ENCODE peak calls at places on chromosomes 7 and 10, in five cellular contexts. F, J, P, Q and M are unnamed samples.

GRCh38 chr7:1357601-1358271 is 101.5 kb downstream of the MICALL2 start:
- DNase-seq in J (no peak), F (no peak), Q (no peak), P (no peak), M (no peak)

GRCh38 chr10:5663692-5664427 is 2.5 kb downstream of the ASB13 start:
- DNase-seq in P (no peak), Q (no peak), J (peak; percentile 39), F (no peak), M (no peak)

GRCh38 chr7:156898938-156899337 is 6.0 kb upstream of the LMBR1 start:
- DNase-seq in F (no peak), J (no peak), P (no peak), Q (peak; percentile 6), M (no peak)

GRCh38 chr10:125768217-125768616 is 7.4 kb downstream of the MMP21 start:
- DNase-seq in J (peak; percentile 35), P (no peak), Q (peak; percentile 12), F (no peak), M (peak; percentile 6)

GRCh38 chr10:71863203-71863602 is 12.2 kb upstream of the PSAP start:
- DNase-seq in Q (peak; percentile 36), P (peak; percentile 40), J (no peak), F (no peak), M (peak; percentile 82)

GRCh38 chr10:119006451-119007210 is 22.9 kb upstream of the NANOS1 start:
- DNase-seq in Q (peak; percentile 99), P (peak; percentile 96), J (no peak), F (no peak), M (peak; percentile 99)

GRCh38 chr10:43140414-43140813 is 2.2 kb downstream of the CSGALNACT2 start:
- DNase-seq in F (no peak), Q (peak; percentile 96), P (peak; percentile 92), J (no peak), M (peak; percentile 89)

GRCh38 chr7:151859948-151860685 is 16.8 kb downstream of the PRKAG2 start:
- DNase-seq in P (no peak), F (no peak), J (no peak), Q (no peak), M (no peak)

GRCh38 chr7:111162692-111163091 is 71.8 kb downstream of the LRRN3 start:
- DNase-seq in J (no peak), Q (peak; percentile 12), F (no peak), P (no peak), M (no peak)

GRCh38 chr7:24158976-24159375 is 125.0 kb upstream of the NPY start:
- DNase-seq in P (no peak), J (peak; percentile 25), Q (no peak), F (no peak), M (no peak)

GRCh38 chr7:132779164-132779563 is 202.9 kb upstream of the PLXNA4 start:
- DNase-seq in Q (no peak), P (no peak), F (no peak), J (no peak), M (no peak)

GRCh38 chr10:3106908-3107425 is 39.6 kb downstream of the PFKP start:
- DNase-seq in F (no peak), Q (no peak), J (no peak), P (no peak), M (peak; percentile 83)

GRCh38 chr7:55307123-55307916 is 57.8 kb upstream of the LANCL2 start:
- DNase-seq in P (no peak), F (no peak), Q (no peak), J (peak; percentile 34), M (peak; percentile 37)

GRCh38 chr7:139737221-139738100 is 40.3 kb downstream of the HIPK2 start:
- DNase-seq in J (no peak), F (no peak), Q (peak; percentile 60), P (no peak), M (no peak)

GRCh38 chr10:43809211-43809930 is 160.7 kb upstream of the ZNF32 start:
- DNase-seq in Q (peak; percentile 86), F (no peak), J (no peak), P (no peak), M (peak; percentile 97)

GRCh38 chr7:130296221-130296951 is 3.4 kb downstream of the CPA4 start:
- DNase-seq in J (no peak), F (no peak), Q (no peak), P (no peak), M (no peak)

GRCh38 chr10:77925795-77926565 is 575 bp downstream of the DLG5 start:
- DNase-seq in Q (peak; percentile 47), J (peak; percentile 72), P (peak; percentile 68), F (peak; percentile 30), M (peak; percentile 33)

GRCh38 chr10:25724241-25724640 is 209.8 kb upstream of the MYO3A start:
- DNase-seq in J (no peak), P (no peak), Q (no peak), F (no peak), M (no peak)

GRCh38 chr7:96090756-96091155 is 231.1 kb downstream of the SLC25A13 start:
- DNase-seq in J (no peak), F (no peak), P (no peak), Q (no peak), M (no peak)

GRCh38 chr7:39410582-39410981 is 155.6 kb upstream of the YAE1 start:
- DNase-seq in F (no peak), J (no peak), P (peak; percentile 6), Q (no peak), M (no peak)

GRCh38 chr10:25547391-25547790 is 372.6 kb downstream of the GPR158 start:
- DNase-seq in Q (no peak), J (peak; percentile 54), P (peak; percentile 12), F (peak; percentile 15), M (no peak)

GRCh38 chr10:119161680-119162079 is 3.8 kb downstream of the SFXN4 start:
- DNase-seq in J (no peak), P (no peak), Q (peak; percentile 59), F (no peak), M (peak; percentile 59)

GRCh38 chr10:69958232-69958902 is 94.3 kb upstream of the MACROH2A2 start:
- DNase-seq in P (peak; percentile 52), Q (peak; percentile 60), J (peak; percentile 66), F (no peak), M (peak; percentile 63)

GRCh38 chr10:74328388-74328787 is 177.4 kb downstream of the ADK start:
- DNase-seq in Q (no peak), J (no peak), P (no peak), F (no peak), M (no peak)

GRCh38 chr7:80244206-80244956 is 109.8 kb downstream of the GNAI1 start:
- DNase-seq in Q (peak; percentile 85), F (no peak), J (no peak), P (no peak), M (peak; percentile 38)

GRCh38 chr10:125991009-125991788 is 94.8 kb downstream of the FANK1 start:
- DNase-seq in P (no peak), F (no peak), Q (no peak), J (no peak), M (no peak)

GRCh38 chr7:92790987-92791386 is 45.4 kb downstream of the CDK6 start:
- DNase-seq in J (no peak), Q (no peak), P (peak; percentile 37), F (no peak), M (peak; percentile 50)

GRCh38 chr10:12614390-12615003 is 265.1 kb downstream of the CAMK1D start:
- DNase-seq in P (no peak), Q (no peak), J (no peak), F (no peak), M (no peak)

GRCh38 chr10:132554053-132554990 is 16.7 kb downstream of the INPP5A start:
- DNase-seq in F (no peak), Q (no peak), J (no peak), P (no peak), M (no peak)

GRCh38 chr10:86361134-86362128 is 5.2 kb downstream of the GRID1 start:
- DNase-seq in P (no peak), J (no peak), Q (no peak), F (no peak), M (no peak)

GRCh38 chr10:62735464-62736188 is 68.9 kb upstream of the ADO start:
- DNase-seq in J (no peak), F (no peak), Q (peak; percentile 83), P (peak; percentile 50), M (peak; percentile 70)

GRCh38 chr10:77520290-77520689 is 117.3 kb downstream of the KCNMA1 start:
- DNase-seq in F (no peak), J (no peak), Q (no peak), P (no peak), M (no peak)

GRCh38 chr10:107163904-107164861 is at the start of gene SORCS1:
- DNase-seq in Q (no peak), P (no peak), J (peak; percentile 87), F (peak; percentile 68), M (no peak)

GRCh38 chr7:116951366-116952292 is 1.7 kb upstream of the ST7 start:
- DNase-seq in F (no peak), P (no peak), Q (no peak), J (no peak), M (no peak)
- H3K4me3 ChIP-seq in F (no peak overlapping the region), P (no peak overlapping the region), Q (peak overlapping the region; percentile 84), J (no peak overlapping the region), M (no peak overlapping the region)

GRCh38 chr7:129273936-129274335 is 49.1 kb downstream of the AHCYL2 start:
- DNase-seq in F (no peak), P (no peak), Q (no peak), J (no peak), M (no peak)

GRCh38 chr7:129281163-129281562 is 56.3 kb downstream of the AHCYL2 start:
- DNase-seq in P (no peak), J (no peak), Q (no peak), F (no peak), M (no peak)

GRCh38 chr7:129279757-129280156 is 54.9 kb downstream of the AHCYL2 start:
- DNase-seq in P (peak; percentile 76), J (no peak), Q (no peak), F (no peak), M (peak; percentile 28)

GRCh38 chr7:129278688-129279087 is 53.9 kb downstream of the AHCYL2 start:
- DNase-seq in F (no peak), Q (no peak), P (no peak), J (no peak), M (no peak)

DNA sequence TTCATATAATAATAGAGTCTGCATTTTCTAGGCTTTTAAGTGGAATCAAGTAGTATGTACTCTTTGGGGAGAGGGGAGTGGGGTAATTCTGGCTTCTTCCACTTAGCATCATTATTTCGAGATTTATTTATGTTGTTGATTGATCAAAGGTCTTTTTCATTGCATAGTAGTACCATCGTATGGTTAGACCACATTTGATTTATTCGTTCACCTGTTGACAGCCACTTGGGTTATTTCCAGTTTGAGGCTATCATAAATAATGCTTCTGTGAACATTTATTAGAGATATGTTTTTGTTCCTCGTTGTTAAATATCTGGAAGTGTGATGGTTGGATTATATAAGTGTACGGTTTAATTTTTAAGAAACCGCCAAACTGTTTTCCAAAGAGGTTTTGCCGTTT is 52.8 kb downstream of the AHCYL2 start:
- DNase-seq in Q (no peak), F (no peak), P (no peak), J (no peak), M (no peak)
- H3K27ac ChIP-seq in Q (no peak overlapping the region), F (no peak overlapping the region), P (no peak overlapping the region), J (no peak overlapping the region), M (no peak overlapping the region)

GRCh38 chr10:44880090-44880715 is 30.9 kb upstream of the TMEM72 start:
- DNase-seq in Q (no peak), F (no peak), P (no peak), J (no peak), M (no peak)
- H3K9ac ChIP-seq in Q (peak overlapping the region; percentile 88), F (no peak overlapping the region), P (no peak overlapping the region), J (no peak overlapping the region), M (no peak overlapping the region)

DNA sequence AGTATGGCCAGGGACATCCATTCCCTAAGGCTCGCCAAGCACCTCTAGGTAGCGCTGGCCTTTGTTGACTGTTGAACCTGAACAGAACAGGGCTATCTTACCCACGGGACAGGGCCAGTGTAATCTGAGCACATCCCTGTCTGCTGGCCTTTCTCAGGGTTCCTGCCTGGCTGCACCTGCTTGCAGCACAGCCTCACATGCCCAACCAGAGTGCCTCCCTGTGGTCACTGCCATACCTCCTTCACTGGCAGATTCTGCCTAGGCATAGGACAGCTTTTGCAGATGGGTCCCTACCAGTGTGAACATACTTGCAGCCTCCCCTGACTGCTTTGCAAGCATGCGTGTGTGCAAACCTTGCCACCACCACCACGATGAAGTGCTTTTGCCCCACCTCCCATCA is 15.8 kb upstream of the LIPN start:
- DNase-seq in Q (no peak), P (no peak), F (no peak), J (no peak), M (no peak)
- H3K4me3 ChIP-seq in Q (no peak overlapping the region), P (no peak overlapping the region), F (no peak overlapping the region), J (no peak overlapping the region), M (no peak overlapping the region)